ENCODE peak calls at places on chromosomes 13 and 19, in five cellular contexts. H is IMR-90, Y is pancreas, X is spleen, B is stomach. W is an unnamed sample.
A peak's percentile ranks its signal among the peaks of the same experiment; 100 is the strongest.

GRCh38 chr13:64054306-64054705 is 2638.7 kb upstream of the PCDH20 start:
- DNase-seq in Y (no peak), B (no peak), X (no peak), H (no peak), W (no peak)

GRCh38 chr19:32404213-32404938 is 1.2 kb upstream of the DPY19L3 start:
- DNase-seq in H (no peak), X (peak; percentile 81), B (no peak), Y (peak; percentile 22), W (no peak)

GRCh38 chr19:580274-580835 is 8.0 kb downstream of the BSG start:
- DNase-seq in Y (no peak), X (no peak), H (no peak), B (no peak), W (no peak)

GRCh38 chr13:89066868-89067466 is 1395.8 kb downstream of the SLITRK5 start:
- DNase-seq in B (no peak), H (peak; percentile 0), X (no peak), Y (no peak), W (peak; percentile 19)

GRCh38 chr13:102566513-102566912 is 30.3 kb upstream of the TPP2 start:
- DNase-seq in H (no peak), B (no peak), Y (no peak), X (no peak), W (no peak)

GRCh38 chr13:108346376-108346775 is 76.9 kb downstream of the TNFSF13B start:
- DNase-seq in B (no peak), X (no peak), Y (no peak), H (no peak), W (no peak)

GRCh38 chr19:41811036-41811435 is 14.6 kb downstream of the CEACAM3 start:
- DNase-seq in B (no peak), H (no peak), Y (no peak), X (peak; percentile 86), W (no peak)

GRCh38 chr19:52190679-52191293 is 934 bp downstream of the PPP2R1A start:
- DNase-seq in H (peak; percentile 46), Y (peak; percentile 40), B (peak; percentile 29), X (peak; percentile 82), W (no peak)

GRCh38 chr13:46101488-46102289 is 3.1 kb downstream of the CPB2 start:
- DNase-seq in X (no peak), Y (no peak), H (no peak), B (no peak), W (no peak)

GRCh38 chr13:87810391-87810801 is 139.2 kb downstream of the SLITRK5 start:
- DNase-seq in B (no peak), Y (no peak), X (peak; percentile 69), H (no peak), W (peak; percentile 48)

GRCh38 chr19:33379151-33379829 is 5.8 kb downstream of the CEBPG start:
- DNase-seq in Y (no peak), X (no peak), H (no peak), B (no peak), W (no peak)

GRCh38 chr13:33134213-33134612 is 118.0 kb downstream of the KL start:
- DNase-seq in H (no peak), X (no peak), Y (no peak), B (no peak), W (no peak)

GRCh38 chr13:58097831-58098230 is 466.3 kb downstream of the PCDH17 start:
- DNase-seq in Y (no peak), B (no peak), H (no peak), X (no peak), W (no peak)

GRCh38 chr19:5801796-5802616 is 2.9 kb upstream of the NRTN start:
- DNase-seq in H (peak; percentile 12), Y (peak; percentile 60), X (no peak), B (no peak), W (no peak)

GRCh38 chr13:44155422-44156293 is 218.0 kb upstream of the SERP2 start:
- DNase-seq in B (peak; percentile 70), H (peak; percentile 45), Y (peak; percentile 53), X (no peak), W (no peak)

GRCh38 chr13:95267662-95268369 is 33.4 kb downstream of the ABCC4 start:
- DNase-seq in B (peak; percentile 33), X (no peak), H (peak; percentile 96), Y (no peak), W (peak; percentile 82)

GRCh38 chr13:95246292-95247082 is 54.8 kb downstream of the ABCC4 start:
- DNase-seq in B (no peak), H (no peak), Y (no peak), X (no peak), W (peak; percentile 9)

GRCh38 chr19:30391554-30392551 is 19.7 kb downstream of the ZNF536 start:
- DNase-seq in B (no peak), Y (no peak), H (no peak), X (no peak), W (no peak)

GRCh38 chr13:27007166-27007565 is 164.4 kb downstream of the USP12 start:
- DNase-seq in B (no peak), H (no peak), X (peak; percentile 40), Y (peak; percentile 44), W (no peak)

GRCh38 chr19:5820785-5821184 is 15.9 kb downstream of the NRTN start:
- DNase-seq in X (no peak), B (no peak), H (no peak), Y (no peak), W (no peak)

GRCh38 chr19:40467007-40467565 is 285 bp downstream of the SPTBN4 start:
- DNase-seq in H (no peak), X (peak; percentile 82), B (no peak), Y (peak; percentile 65), W (no peak)

GRCh38 chr13:41458939-41459753 is 1.8 kb downstream of the RGCC start:
- DNase-seq in X (peak; percentile 81), Y (peak; percentile 37), H (peak; percentile 72), B (peak; percentile 46), W (peak; percentile 62)

GRCh38 chr13:20127563-20128458 is 33.0 kb downstream of the GJA3 start:
- DNase-seq in X (peak; percentile 82), B (peak; percentile 70), Y (peak; percentile 80), H (peak; percentile 16), W (peak; percentile 41)

GRCh38 chr13:70424428-70424827 is 316.2 kb upstream of the KLHL1 start:
- DNase-seq in B (peak; percentile 45), X (no peak), H (no peak), Y (peak; percentile 6), W (no peak)

GRCh38 chr13:25752957-25753540 is 298.8 kb downstream of the SHISA2 start:
- DNase-seq in X (no peak), H (peak; percentile 36), Y (no peak), B (peak; percentile 67), W (no peak)

GRCh38 chr19:8610041-8610927 is at the start of gene ADAMTS10:
- DNase-seq in H (peak; percentile 43), X (peak; percentile 78), Y (peak; percentile 48), B (no peak), W (no peak)

GRCh38 chr13:35475960-35476943 is at the start of gene MAB21L1:
- DNase-seq in H (peak; percentile 19), Y (no peak), B (peak; percentile 38), X (peak; percentile 63), W (peak; percentile 39)

GRCh38 chr13:49669735-49670309 is 21.5 kb downstream of the EBPL start:
- DNase-seq in H (peak; percentile 81), Y (peak; percentile 38), X (no peak), B (peak; percentile 64), W (peak; percentile 31)

GRCh38 chr19:19606021-19606420 is 12.5 kb downstream of the PBX4 start:
- DNase-seq in Y (no peak), H (peak; percentile 10), X (no peak), B (peak; percentile 55), W (peak; percentile 87)

GRCh38 chr13:98775844-98776598 is 23.5 kb upstream of the SLC15A1 start:
- DNase-seq in Y (no peak), B (peak; percentile 37), H (peak; percentile 65), X (no peak), W (peak; percentile 88)

GRCh38 chr13:76516013-76516412 is 370.2 kb downstream of the KCTD12 start:
- DNase-seq in Y (no peak), H (peak; percentile 92), X (no peak), B (no peak), W (peak; percentile 37)

GRCh38 chr19:12841094-12841493 is 2.8 kb downstream of the MAST1 start:
- DNase-seq in H (peak; percentile 20), Y (peak; percentile 55), X (no peak), B (no peak), W (no peak)

GRCh38 chr19:11067356-11068113 is 21.7 kb upstream of the LDLR start:
- DNase-seq in B (no peak), X (no peak), H (peak; percentile 41), Y (no peak), W (no peak)

GRCh38 chr19:45767410-45767880 is 1.6 kb downstream of the SIX5 start:
- DNase-seq in H (peak; percentile 89), X (no peak), Y (peak; percentile 88), B (peak; percentile 77), W (peak; percentile 50)

GRCh38 chr13:28485551-28485950 is 9.4 kb downstream of the FLT1 start:
- DNase-seq in X (no peak), B (no peak), Y (no peak), H (no peak), W (no peak)

GRCh38 chr13:28483313-28483931 is 11.5 kb downstream of the FLT1 start:
- DNase-seq in Y (no peak), H (no peak), X (no peak), B (no peak), W (no peak)

GRCh38 chr13:28488376-28489005 is 6.4 kb downstream of the FLT1 start:
- DNase-seq in B (no peak), X (no peak), Y (no peak), H (no peak), W (no peak)

GRCh38 chr13:28485097-28485496 is 9.8 kb downstream of the FLT1 start:
- DNase-seq in X (no peak), Y (no peak), B (no peak), H (no peak), W (no peak)

GRCh38 chr13:28486144-28486543 is 8.8 kb downstream of the FLT1 start:
- DNase-seq in H (no peak), X (no peak), Y (no peak), B (no peak), W (no peak)
- H3K4me1 ChIP-seq in H (peaks cover 5% of the 10 kb centered on the region), X (peaks cover 4% of the 10 kb centered on the region), Y (no peaks in the 10 kb centered on the region), B (no peaks in the 10 kb centered on the region), W (no peaks in the 10 kb centered on the region)

DNA sequence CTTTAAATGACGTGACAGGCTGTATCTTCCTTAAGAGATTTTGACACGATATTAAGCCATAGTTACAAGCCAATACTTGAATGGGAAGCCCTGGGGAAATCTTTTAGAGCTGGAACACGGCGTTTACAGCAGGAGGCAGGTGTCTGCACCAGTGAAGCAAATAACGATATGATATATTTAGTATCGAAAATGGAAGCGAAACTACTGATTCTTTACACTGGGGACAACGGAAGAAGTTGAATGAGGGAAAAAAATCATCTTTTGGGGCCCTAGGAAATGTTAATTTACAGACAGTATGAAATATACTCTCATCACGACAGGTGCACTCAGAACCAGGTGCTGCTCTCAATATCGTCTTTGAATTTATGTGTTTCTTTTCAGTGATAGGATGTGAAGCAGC is 793.9 kb upstream of the PCDH20 start:
- DNase-seq in B (no peak), H (no peak), X (no peak), Y (no peak), W (no peak)
- TF ChIP-seq CTCF in B (no peak), H (no peak), X (no peak), Y (no peak), W (no peak)

GRCh38 chr19:34996978-34997640 is 3.0 kb upstream of the GRAMD1A start:
- DNase-seq in H (no peak), X (peak; percentile 44), B (no peak), Y (peak; percentile 4), W (no peak)
- H3K27ac ChIP-seq in H (no peak overlapping the region), X (peak overlapping the region; percentile 99), B (peak overlapping the region; percentile 35), Y (peak overlapping the region; percentile 23), W (no peak overlapping the region)

GRCh38 chr13:24505256-24505655 is 7.3 kb downstream of the PARP4 start:
- DNase-seq in B (no peak), Y (no peak), X (no peak), H (no peak), W (no peak)
- H3K4me1 ChIP-seq in B (peaks cover 32% of the 10 kb centered on the region), Y (no peaks in the 10 kb centered on the region), X (peaks cover 3% of the 10 kb centered on the region), H (peaks cover 14% of the 10 kb centered on the region), W (peaks cover 26% of the 10 kb centered on the region)

W was measured in foreskin keratinocyte.